ENCODE peak calls at places on chromosomes 7 and 10, in five cellular contexts. Z, K, N, I and S are unnamed samples.

GRCh38 chr10:123868058-123868995 is 23.3 kb downstream of the CPXM2 start:
- DNase-seq in I (no peak), K (no peak), N (peak), Z (no peak), S (no peak)

GRCh38 chr10:121702351-121703320 is 104.4 kb upstream of the FGFR2 start:
- DNase-seq in K (no peak), N (no peak), I (no peak), Z (peak), S (no peak)

GRCh38 chr7:158726277-158726807 is 21.7 kb upstream of the NCAPG2 start:
- DNase-seq in I (no peak), N (no peak), Z (no peak), K (no peak), S (no peak)

GRCh38 chr7:1555046-1555812 is 776 bp downstream of the TMEM184A start:
- DNase-seq in N (peak), I (peak), K (peak), Z (peak), S (no peak)

GRCh38 chr10:57624066-57624465 is 643.6 kb downstream of the IPMK start:
- DNase-seq in N (no peak), I (no peak), Z (peak), K (no peak), S (no peak)

GRCh38 chr10:130387936-130388580 is 251.9 kb downstream of the GLRX3 start:
- DNase-seq in N (no peak), I (no peak), Z (no peak), K (no peak), S (no peak)

GRCh38 chr10:43204394-43204942 is 62.4 kb downstream of the RASGEF1A start:
- DNase-seq in N (peak), Z (no peak), K (no peak), I (no peak), S (no peak)

GRCh38 chr10:521261-521660 is 168.2 kb downstream of the DIP2C start:
- DNase-seq in I (no peak), K (no peak), Z (no peak), N (no peak), S (no peak)

GRCh38 chr7:140640727-140641531 is at the start of gene DENND2A:
- DNase-seq in N (peak), Z (no peak), I (peak), K (no peak), S (peak)

GRCh38 chr7:76060842-76061241 is 12.9 kb downstream of the MDH2 start:
- DNase-seq in N (no peak), K (peak), I (no peak), Z (no peak), S (peak)

GRCh38 chr7:134613623-134614347 is 32.9 kb upstream of the BPGM start:
- DNase-seq in Z (peak), K (peak), I (peak), N (no peak), S (no peak)

GRCh38 chr10:61475449-61475873 is 22.3 kb upstream of the TMEM26 start:
- DNase-seq in Z (no peak), N (no peak), I (peak), K (no peak), S (no peak)

GRCh38 chr7:107613948-107614347 is 33.9 kb downstream of the BCAP29 start:
- DNase-seq in N (no peak), K (no peak), I (peak), Z (no peak), S (no peak)

GRCh38 chr10:99927719-99928280 is 81.9 kb downstream of the DNMBP start:
- DNase-seq in K (no peak), I (peak), Z (peak), N (no peak), S (no peak)

GRCh38 chr10:3806603-3807002 is 21.6 kb upstream of the KLF6 start:
- DNase-seq in Z (peak), I (peak), N (peak), K (no peak), S (no peak)

GRCh38 chr10:132461103-132461682 is 64.2 kb downstream of the PWWP2B start:
- DNase-seq in Z (no peak), N (peak), I (no peak), K (no peak), S (no peak)

GRCh38 chr7:80097756-80098155 is 36.9 kb upstream of the GNAI1 start:
- DNase-seq in I (no peak), Z (no peak), K (no peak), N (no peak), S (no peak)

GRCh38 chr10:97889461-97890265 is 40.0 kb downstream of the GOLGA7B start:
- DNase-seq in I (peak), K (no peak), N (no peak), Z (peak), S (no peak)

GRCh38 chr10:21464134-21464533 is 61.3 kb downstream of the SKIDA1 start:
- DNase-seq in N (no peak), Z (no peak), K (no peak), I (no peak), S (no peak)

GRCh38 chr7:21616796-21617436 is 74.1 kb downstream of the DNAH11 start:
- DNase-seq in K (no peak), I (peak), N (no peak), Z (peak), S (no peak)

GRCh38 chr7:2116086-2116810 is 116.5 kb downstream of the MAD1L1 start:
- DNase-seq in K (no peak), I (peak), Z (no peak), N (no peak), S (no peak)

GRCh38 chr10:109126016-109126415 is 797.3 kb downstream of the XPNPEP1 start:
- DNase-seq in K (no peak), Z (no peak), I (no peak), N (no peak), S (no peak)

GRCh38 chr7:83640731-83641533 is 8.0 kb downstream of the SEMA3E start:
- DNase-seq in I (no peak), Z (no peak), N (no peak), K (no peak), S (no peak)

GRCh38 chr7:44273681-44274622 is 51.4 kb downstream of the CAMK2B start:
- DNase-seq in K (no peak), N (no peak), Z (no peak), I (no peak), S (peak)

GRCh38 chr10:68082815-68083395 is 7.8 kb upstream of the HERC4 start:
- DNase-seq in I (peak), K (no peak), N (no peak), Z (peak), S (no peak)

GRCh38 chr10:118488710-118489497 is 106.5 kb downstream of the PRLHR start:
- DNase-seq in I (no peak), Z (no peak), N (no peak), K (no peak), S (no peak)

GRCh38 chr10:126240483-126240882 is 147.8 kb downstream of the ADAM12 start:
- DNase-seq in N (no peak), K (no peak), Z (no peak), I (no peak), S (no peak)

GRCh38 chr7:114789161-114789560 is 132.7 kb upstream of the MDFIC start:
- DNase-seq in Z (no peak), N (no peak), I (peak), K (no peak), S (no peak)

GRCh38 chr10:6203331-6204062 is 765 bp downstream of the PFKFB3 start:
- DNase-seq in N (peak), I (peak), Z (peak), K (peak), S (peak)

GRCh38 chr7:7119668-7120208 is 62.6 kb upstream of the C1GALT1 start:
- DNase-seq in N (no peak), I (no peak), K (no peak), Z (no peak), S (no peak)

GRCh38 chr7:41907444-41907843 is 204.6 kb upstream of the INHBA start:
- DNase-seq in I (no peak), N (no peak), Z (no peak), K (no peak), S (no peak)

GRCh38 chr7:41912851-41913580 is 210.1 kb upstream of the INHBA start:
- DNase-seq in K (no peak), Z (no peak), N (no peak), I (no peak), S (no peak)

GRCh38 chr7:41911792-41912191 is 208.9 kb upstream of the INHBA start:
- DNase-seq in Z (no peak), K (no peak), I (peak), N (no peak), S (no peak)

GRCh38 chr7:41912426-41912825 is 209.5 kb upstream of the INHBA start:
- DNase-seq in N (no peak), I (no peak), K (no peak), Z (no peak), S (no peak)

GRCh38 chr7:41910916-41911315 is 208.0 kb upstream of the INHBA start:
- DNase-seq in Z (no peak), K (no peak), N (no peak), I (no peak), S (no peak)
- TF ChIP-seq CTCF in Z (no peak), K (no peak), N (no peak), I (no peak), S (no peak)

GRCh38 chr10:59741048-59741447 is 12.2 kb downstream of the MRLN start:
- DNase-seq in Z (no peak), K (no peak), I (no peak), N (no peak), S (no peak)
- TF ChIP-seq CTCF in Z (no peak), K (no peak), I (no peak), N (no peak), S (no peak)

GRCh38 chr7:151485006-151485732 is 34.5 kb downstream of the RHEB start:
- DNase-seq in N (no peak), I (peak), Z (peak), K (peak), S (no peak)
- TF ChIP-seq CTCF in N (no peak), I (no peak), Z (no peak), K (no peak), S (no peak)

GRCh38 chr7:117157871-117158209 is 165.0 kb downstream of the WNT2 start:
- DNase-seq in Z (no peak), N (no peak), K (no peak), I (no peak), S (no peak)

GRCh38 chr7:117154721-117155120 is 168.1 kb downstream of the WNT2 start:
- DNase-seq in I (no peak), Z (no peak), K (no peak), N (no peak), S (no peak)

GRCh38 chr7:117158941-117159705 is 163.7 kb downstream of the WNT2 start:
- DNase-seq in N (no peak), Z (no peak), K (no peak), I (no peak), S (no peak)

GRCh38 chr7:117155694-117156093 is 167.2 kb downstream of the WNT2 start:
- DNase-seq in I (no peak), K (no peak), Z (no peak), N (no peak), S (no peak)

GRCh38 chr7:117157121-117157870 is 165.6 kb downstream of the WNT2 start:
- DNase-seq in I (peak), Z (peak), N (peak), K (peak), S (no peak)
- TF ChIP-seq CTCF in I (peak), Z (peak), N (no peak), K (peak), S (no peak)

DNA sequence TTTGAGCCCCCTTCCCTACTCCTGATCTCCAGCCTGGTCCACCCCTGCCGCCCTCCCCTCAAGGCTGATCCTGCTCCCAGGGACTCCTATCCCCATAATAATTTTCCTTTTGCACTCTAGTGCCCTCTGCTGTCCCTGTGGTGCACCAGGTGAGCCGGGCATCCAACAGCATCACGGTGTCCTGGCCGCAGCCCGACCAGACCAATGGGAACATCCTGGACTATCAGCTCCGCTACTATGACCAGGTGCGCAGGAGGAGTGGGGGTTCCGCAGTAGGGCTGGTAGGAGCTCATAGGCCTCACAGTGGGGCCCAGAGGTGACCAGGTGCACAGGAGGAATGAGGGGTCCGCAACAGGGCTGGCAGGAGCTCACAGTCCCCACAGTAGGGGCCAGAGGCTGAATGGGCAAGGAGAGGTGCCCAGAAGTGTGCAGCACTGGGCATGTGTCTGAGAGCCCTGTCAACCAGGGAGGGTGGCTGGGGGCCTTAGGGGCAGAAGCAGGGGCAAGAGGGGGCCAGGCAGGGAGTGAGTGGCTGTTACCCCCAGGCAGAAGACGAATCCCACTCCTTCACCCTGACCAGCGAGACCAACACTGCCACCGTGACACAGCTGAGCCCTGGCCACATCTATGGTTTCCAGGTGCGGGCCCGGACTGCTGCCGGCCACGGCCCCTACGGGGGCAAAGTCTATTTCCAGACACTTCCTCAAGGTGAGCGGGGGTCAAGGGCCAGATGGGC is 11.7 kb downstream of the EPHB6 start:
- DNase-seq in Z (peak), N (peak), I (peak), K (no peak), S (no peak)
- TF ChIP-seq CTCF in Z (peak), N (peak), I (peak), K (peak), S (peak)

GRCh38 chr7:143256325-143256724 is 6.9 kb upstream of the GSTK1 start:
- DNase-seq in N (no peak), I (no peak), K (no peak), Z (no peak), S (no peak)
- TF ChIP-seq CTCF in N (no peak), I (peak), K (no peak), Z (no peak), S (no peak)

GRCh38 chr7:52749880-52750279 is 285.6 kb upstream of the POM121L12 start:
- DNase-seq in Z (no peak), N (no peak), I (no peak), K (no peak), S (no peak)
- TF ChIP-seq CTCF in Z (no peak), N (no peak), I (no peak), K (no peak), S (no peak)

DNA sequence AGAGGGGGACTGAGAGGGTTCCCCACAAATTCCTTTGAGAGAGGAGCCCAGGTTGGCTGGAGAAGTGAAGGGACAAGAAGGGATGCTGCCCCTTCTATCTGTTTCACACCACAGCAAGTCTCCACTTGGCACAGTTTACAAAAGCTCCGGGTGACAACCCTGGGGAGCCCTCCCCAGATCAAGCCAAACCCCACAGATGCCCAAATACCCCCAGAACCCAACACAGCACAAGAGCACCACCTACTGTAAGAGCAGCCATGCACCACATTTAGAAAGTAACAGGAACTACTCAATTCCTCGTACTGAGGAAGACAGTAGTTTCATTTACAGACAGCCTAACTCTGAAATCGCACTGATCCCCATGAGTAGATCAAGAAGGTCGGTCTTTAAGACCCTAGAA is 67.8 kb upstream of the ATP6V0A4 start:
- DNase-seq in Z (no peak), I (no peak), N (no peak), K (no peak), S (peak)
- TF ChIP-seq CTCF in Z (peak), I (peak), N (peak), K (no peak), S (peak)

GRCh38 chr10:103847346-103847745 is 8.0 kb downstream of the SH3PXD2A start:
- DNase-seq in N (no peak), I (no peak), Z (no peak), K (no peak), S (no peak)

GRCh38 chr10:103849880-103850571 is 5.3 kb downstream of the SH3PXD2A start:
- DNase-seq in K (peak), N (no peak), Z (no peak), I (peak), S (no peak)

GRCh38 chr10:103845983-103846382 is 9.4 kb downstream of the SH3PXD2A start:
- DNase-seq in Z (no peak), I (no peak), K (peak), N (peak), S (peak)

GRCh38 chr10:103849212-103849877 is 6.0 kb downstream of the SH3PXD2A start:
- DNase-seq in Z (no peak), K (no peak), N (no peak), I (no peak), S (no peak)

DNA sequence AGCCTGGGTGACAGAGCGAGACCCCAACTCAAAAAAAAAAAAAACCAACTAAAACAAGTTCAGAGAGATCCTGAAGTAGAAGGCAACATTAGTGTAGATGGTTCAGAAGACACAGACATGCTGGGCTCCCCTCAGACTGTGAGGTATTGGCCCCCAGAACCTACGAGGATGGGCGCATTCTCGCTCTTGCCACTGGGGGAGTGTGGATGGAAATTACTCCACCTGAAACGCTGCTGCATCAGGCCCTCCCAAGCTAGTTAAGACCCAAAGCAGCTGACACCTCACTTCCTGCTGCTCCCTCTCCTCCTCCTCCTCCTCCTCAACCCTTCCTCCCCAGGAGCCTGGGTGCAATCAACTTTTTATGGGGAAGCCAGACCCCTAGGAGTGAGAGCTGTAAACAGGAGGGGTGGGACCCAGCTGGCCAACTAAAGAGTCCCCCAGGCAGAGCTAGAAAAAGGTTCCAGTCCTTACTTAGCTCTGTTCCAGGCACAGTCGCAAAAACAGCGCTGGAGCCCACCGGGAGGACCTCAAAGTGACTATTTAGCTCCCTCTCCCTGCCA is 7.4 kb downstream of the SH3PXD2A start:
- DNase-seq in I (no peak), Z (no peak), N (no peak), K (no peak), S (no peak)
- TF ChIP-seq CTCF in I (peak), Z (no peak), N (peak), K (no peak), S (no peak)

GRCh38 chr7:142153400-142153799 is 41.9 kb downstream of the MGAM2 start:
- DNase-seq in N (peak), Z (peak), K (no peak), I (no peak), S (peak)
- TF ChIP-seq CTCF in N (peak), Z (peak), K (no peak), I (no peak), S (no peak)